ENCODE peak calls at places on chromosomes 4 and X, in eight cellular contexts. One of them, this sample, is unnamed.

GRCh38 chrX:1778817-1779216 is 164.0 kb downstream of the ASMT start:
- DNase-seq in heart left ventricle: no peak
- DNase-seq in body of pancreas: no peak
- DNase-seq in left ventricle myocardium inferior: no peak
- DNase-seq in Calu3: no peak
- DNase-seq in fibroblast of pulmonary artery: no peak
- DNase-seq in osteocyte: no peak
- DNase-seq in cardiac muscle cell: no peak
- DNase-seq in this sample: no peak

GRCh38 chr4:172983014-172983413 is 185.6 kb upstream of the GALNT7 start:
- DNase-seq in fibroblast of pulmonary artery: peak
- DNase-seq in osteocyte: no peak
- DNase-seq in cardiac muscle cell: no peak
- DNase-seq in body of pancreas: no peak
- DNase-seq in Calu3: no peak
- DNase-seq in left ventricle myocardium inferior: no peak
- DNase-seq in heart left ventricle: no peak
- DNase-seq in this sample: no peak

GRCh38 chrX:9638871-9639270 is 126.8 kb downstream of the GPR143 start:
- DNase-seq in heart left ventricle: no peak
- DNase-seq in body of pancreas: no peak
- DNase-seq in left ventricle myocardium inferior: no peak
- DNase-seq in Calu3: no peak
- DNase-seq in cardiac muscle cell: no peak
- DNase-seq in osteocyte: no peak
- DNase-seq in fibroblast of pulmonary artery: no peak
- DNase-seq in this sample: no peak

GRCh38 chr4:131026771-131027170 is 1930.8 kb downstream of the C4orf33 start:
- DNase-seq in cardiac muscle cell: no peak
- DNase-seq in fibroblast of pulmonary artery: no peak
- DNase-seq in body of pancreas: no peak
- DNase-seq in left ventricle myocardium inferior: no peak
- DNase-seq in heart left ventricle: no peak
- DNase-seq in Calu3: no peak
- DNase-seq in osteocyte: no peak
- DNase-seq in this sample: no peak

GRCh38 chrX:48897157-48897620 is 379 bp downstream of the TIMM17B start:
- DNase-seq in heart left ventricle: peak
- DNase-seq in left ventricle myocardium inferior: peak
- DNase-seq in osteocyte: peak
- DNase-seq in body of pancreas: peak
- DNase-seq in fibroblast of pulmonary artery: peak
- DNase-seq in Calu3: peak
- DNase-seq in cardiac muscle cell: peak
- DNase-seq in this sample: peak

GRCh38 chrX:3550871-3551270 is 162.6 kb downstream of the PRKX start:
- DNase-seq in body of pancreas: no peak
- DNase-seq in Calu3: no peak
- DNase-seq in osteocyte: no peak
- DNase-seq in fibroblast of pulmonary artery: no peak
- DNase-seq in heart left ventricle: no peak
- DNase-seq in left ventricle myocardium inferior: no peak
- DNase-seq in cardiac muscle cell: no peak
- DNase-seq in this sample: no peak

GRCh38 chrX:24020280-24020876 is 6.6 kb downstream of the KLHL15 start:
- DNase-seq in body of pancreas: no peak
- DNase-seq in left ventricle myocardium inferior: no peak
- DNase-seq in heart left ventricle: no peak
- DNase-seq in Calu3: no peak
- DNase-seq in cardiac muscle cell: no peak
- DNase-seq in fibroblast of pulmonary artery: peak
- DNase-seq in osteocyte: no peak
- DNase-seq in this sample: no peak

GRCh38 chr4:3785292-3785565 is 19.0 kb downstream of the ADRA2C start:
- DNase-seq in body of pancreas: no peak
- DNase-seq in Calu3: no peak
- DNase-seq in fibroblast of pulmonary artery: no peak
- DNase-seq in osteocyte: no peak
- DNase-seq in cardiac muscle cell: no peak
- DNase-seq in heart left ventricle: no peak
- DNase-seq in left ventricle myocardium inferior: no peak
- DNase-seq in this sample: no peak

GRCh38 chr4:155759372-155760252 is 791 bp downstream of the GUCY1B1 start:
- DNase-seq in cardiac muscle cell: peak
- DNase-seq in heart left ventricle: peak
- DNase-seq in left ventricle myocardium inferior: peak
- DNase-seq in fibroblast of pulmonary artery: peak
- DNase-seq in osteocyte: peak
- DNase-seq in Calu3: peak
- DNase-seq in body of pancreas: peak
- DNase-seq in this sample: peak

GRCh38 chr4:22720091-22720490 is 27.4 kb downstream of the GBA3 start:
- DNase-seq in fibroblast of pulmonary artery: no peak
- DNase-seq in cardiac muscle cell: no peak
- DNase-seq in body of pancreas: no peak
- DNase-seq in osteocyte: no peak
- DNase-seq in Calu3: no peak
- DNase-seq in left ventricle myocardium inferior: no peak
- DNase-seq in heart left ventricle: no peak
- DNase-seq in this sample: no peak

GRCh38 chrX:91434351-91435168 is at the start of gene PABPC5:
- DNase-seq in osteocyte: peak
- DNase-seq in Calu3: no peak
- DNase-seq in left ventricle myocardium inferior: peak
- DNase-seq in fibroblast of pulmonary artery: peak
- DNase-seq in cardiac muscle cell: peak
- DNase-seq in body of pancreas: peak
- DNase-seq in heart left ventricle: peak
- DNase-seq in this sample: peak

GRCh38 chrX:110060317-110060716 is 57.4 kb downstream of the TMEM164 start:
- DNase-seq in cardiac muscle cell: no peak
- DNase-seq in osteocyte: no peak
- DNase-seq in body of pancreas: no peak
- DNase-seq in fibroblast of pulmonary artery: no peak
- DNase-seq in heart left ventricle: no peak
- DNase-seq in left ventricle myocardium inferior: no peak
- DNase-seq in Calu3: no peak
- DNase-seq in this sample: no peak

GRCh38 chr4:158094413-158095110 is 78.3 kb downstream of the GASK1B start:
- DNase-seq in cardiac muscle cell: no peak
- DNase-seq in left ventricle myocardium inferior: no peak
- DNase-seq in body of pancreas: peak
- DNase-seq in osteocyte: no peak
- DNase-seq in Calu3: peak
- DNase-seq in heart left ventricle: no peak
- DNase-seq in fibroblast of pulmonary artery: peak
- DNase-seq in this sample: no peak

GRCh38 chrX:147884958-147885357 is 26.8 kb upstream of the FMR1 start:
- DNase-seq in cardiac muscle cell: no peak
- DNase-seq in Calu3: no peak
- DNase-seq in fibroblast of pulmonary artery: peak
- DNase-seq in left ventricle myocardium inferior: no peak
- DNase-seq in heart left ventricle: no peak
- DNase-seq in osteocyte: no peak
- DNase-seq in body of pancreas: no peak
- DNase-seq in this sample: no peak

GRCh38 chr4:55444822-55445221 is 49.1 kb downstream of the TMEM165 start:
- DNase-seq in cardiac muscle cell: peak
- DNase-seq in fibroblast of pulmonary artery: peak
- DNase-seq in body of pancreas: peak
- DNase-seq in osteocyte: no peak
- DNase-seq in left ventricle myocardium inferior: no peak
- DNase-seq in Calu3: no peak
- DNase-seq in heart left ventricle: no peak
- DNase-seq in this sample: no peak

GRCh38 chr4:112978691-112979472 is 70.6 kb upstream of the ANK2 start:
- DNase-seq in heart left ventricle: no peak
- DNase-seq in Calu3: no peak
- DNase-seq in left ventricle myocardium inferior: no peak
- DNase-seq in osteocyte: no peak
- DNase-seq in body of pancreas: no peak
- DNase-seq in fibroblast of pulmonary artery: peak
- DNase-seq in cardiac muscle cell: no peak
- DNase-seq in this sample: no peak

GRCh38 chr4:89640620-89641366 is 196.2 kb downstream of the SNCA start:
- DNase-seq in heart left ventricle: peak
- DNase-seq in cardiac muscle cell: peak
- DNase-seq in osteocyte: no peak
- DNase-seq in left ventricle myocardium inferior: peak
- DNase-seq in body of pancreas: peak
- DNase-seq in Calu3: peak
- DNase-seq in fibroblast of pulmonary artery: peak
- DNase-seq in this sample: no peak

GRCh38 chr4:6716958-6717655 is 1.1 kb downstream of the BLOC1S4 start:
- DNase-seq in fibroblast of pulmonary artery: no peak
- DNase-seq in body of pancreas: no peak
- DNase-seq in left ventricle myocardium inferior: no peak
- DNase-seq in Calu3: no peak
- DNase-seq in heart left ventricle: no peak
- DNase-seq in cardiac muscle cell: no peak
- DNase-seq in osteocyte: no peak
- DNase-seq in this sample: no peak

DNA sequence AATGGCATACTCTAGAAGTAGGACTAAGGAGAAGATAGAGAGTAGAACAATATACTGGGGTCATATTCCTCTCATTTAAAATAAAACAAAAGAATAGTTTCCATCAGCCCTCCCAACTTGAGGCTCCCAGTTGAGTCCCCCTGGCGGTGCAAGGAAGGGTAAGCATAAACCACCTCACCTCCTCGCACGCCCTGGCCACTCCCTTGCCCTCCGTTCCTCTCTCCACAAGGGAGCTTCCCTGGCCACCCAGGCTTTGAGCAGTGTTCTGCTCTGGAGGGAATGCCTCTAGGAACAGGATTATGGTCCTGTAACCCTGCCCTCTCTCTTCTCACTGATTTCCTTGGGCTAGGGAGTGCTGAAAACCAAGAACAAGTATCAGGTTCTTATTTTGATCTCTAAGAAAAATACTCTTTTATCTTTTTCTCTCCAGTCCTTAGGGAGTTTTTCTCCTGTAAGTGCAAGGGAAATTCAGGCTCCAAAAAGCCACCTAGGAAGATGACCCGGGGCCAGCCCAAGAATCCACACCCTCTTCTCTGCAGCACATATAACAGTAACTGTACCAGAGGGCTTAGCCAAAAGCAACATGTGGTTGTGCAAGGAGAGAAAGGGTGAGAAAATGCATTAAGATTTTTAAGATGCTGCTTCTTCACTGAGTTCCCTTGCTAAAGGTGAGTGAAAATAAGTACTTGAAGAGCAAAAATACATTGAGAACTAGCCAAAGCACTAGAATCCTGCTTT is 69.9 kb downstream of the USP38 start:
- DNase-seq in heart left ventricle: no peak
- DNase-seq in left ventricle myocardium inferior: no peak
- DNase-seq in body of pancreas: no peak
- DNase-seq in osteocyte: no peak
- DNase-seq in fibroblast of pulmonary artery: no peak
- DNase-seq in Calu3: no peak
- DNase-seq in cardiac muscle cell: no peak
- DNase-seq in this sample: no peak
- TF ChIP-seq CTCF in heart left ventricle: no peak
- TF ChIP-seq CTCF in left ventricle myocardium inferior: no peak
- TF ChIP-seq CTCF in body of pancreas: no peak
- TF ChIP-seq CTCF in osteocyte: no peak
- TF ChIP-seq CTCF in fibroblast of pulmonary artery: no peak
- TF ChIP-seq CTCF in Calu3: no peak
- TF ChIP-seq CTCF in cardiac muscle cell: no peak
- TF ChIP-seq CTCF in this sample: no peak

GRCh38 chr4:11634283-11634682 is 205.6 kb upstream of the HS3ST1 start:
- DNase-seq in fibroblast of pulmonary artery: no peak
- DNase-seq in osteocyte: no peak
- DNase-seq in Calu3: peak
- DNase-seq in body of pancreas: no peak
- DNase-seq in cardiac muscle cell: no peak
- DNase-seq in heart left ventricle: no peak
- DNase-seq in left ventricle myocardium inferior: no peak
- DNase-seq in this sample: no peak
- TF ChIP-seq CTCF in fibroblast of pulmonary artery: no peak
- TF ChIP-seq CTCF in osteocyte: no peak
- TF ChIP-seq CTCF in Calu3: no peak
- TF ChIP-seq CTCF in body of pancreas: no peak
- TF ChIP-seq CTCF in cardiac muscle cell: no peak
- TF ChIP-seq CTCF in heart left ventricle: no peak
- TF ChIP-seq CTCF in left ventricle myocardium inferior: no peak
- TF ChIP-seq CTCF in this sample: no peak

DNA sequence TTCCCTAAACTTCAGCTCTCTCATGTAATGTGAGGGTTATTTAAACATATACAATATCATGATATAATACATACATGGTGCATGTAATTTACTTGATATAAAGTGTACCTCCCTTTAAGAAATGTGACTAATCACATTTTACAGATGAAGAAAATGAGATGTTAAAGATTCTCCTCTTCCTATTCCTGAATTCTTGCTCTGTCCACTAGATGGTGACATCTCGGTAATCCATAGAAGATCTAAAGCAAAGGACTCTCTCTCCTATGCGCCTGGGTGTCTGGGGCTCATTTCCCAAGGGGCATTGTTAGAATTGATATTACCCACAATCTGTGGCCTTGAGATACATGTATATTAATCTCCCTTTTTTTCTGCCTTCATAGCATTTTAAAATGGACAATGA is 804.9 kb downstream of the RAB28 start:
- DNase-seq in fibroblast of pulmonary artery: peak
- DNase-seq in osteocyte: no peak
- DNase-seq in Calu3: no peak
- DNase-seq in left ventricle myocardium inferior: no peak
- DNase-seq in heart left ventricle: no peak
- DNase-seq in body of pancreas: no peak
- DNase-seq in cardiac muscle cell: peak
- DNase-seq in this sample: no peak
- TF ChIP-seq CTCF in fibroblast of pulmonary artery: peak
- TF ChIP-seq CTCF in osteocyte: no peak
- TF ChIP-seq CTCF in Calu3: peak
- TF ChIP-seq CTCF in left ventricle myocardium inferior: peak
- TF ChIP-seq CTCF in heart left ventricle: peak
- TF ChIP-seq CTCF in body of pancreas: no peak
- TF ChIP-seq CTCF in cardiac muscle cell: peak
- TF ChIP-seq CTCF in this sample: no peak

GRCh38 chrX:11406109-11406755 is 113.0 kb downstream of the AMELX start:
- DNase-seq in cardiac muscle cell: no peak
- DNase-seq in Calu3: no peak
- DNase-seq in heart left ventricle: no peak
- DNase-seq in body of pancreas: no peak
- DNase-seq in left ventricle myocardium inferior: no peak
- DNase-seq in fibroblast of pulmonary artery: no peak
- DNase-seq in osteocyte: no peak
- DNase-seq in this sample: no peak

GRCh38 chrX:11408783-11409182 is 115.6 kb downstream of the AMELX start:
- DNase-seq in cardiac muscle cell: no peak
- DNase-seq in fibroblast of pulmonary artery: no peak
- DNase-seq in Calu3: no peak
- DNase-seq in heart left ventricle: no peak
- DNase-seq in body of pancreas: no peak
- DNase-seq in osteocyte: no peak
- DNase-seq in left ventricle myocardium inferior: no peak
- DNase-seq in this sample: no peak

GRCh38 chrX:11409957-11410356 is 116.7 kb downstream of the AMELX start:
- DNase-seq in heart left ventricle: no peak
- DNase-seq in left ventricle myocardium inferior: no peak
- DNase-seq in body of pancreas: no peak
- DNase-seq in fibroblast of pulmonary artery: no peak
- DNase-seq in osteocyte: no peak
- DNase-seq in cardiac muscle cell: no peak
- DNase-seq in Calu3: no peak
- DNase-seq in this sample: no peak

GRCh38 chrX:11408111-11408405 is 114.8 kb downstream of the AMELX start:
- DNase-seq in left ventricle myocardium inferior: no peak
- DNase-seq in cardiac muscle cell: no peak
- DNase-seq in fibroblast of pulmonary artery: no peak
- DNase-seq in heart left ventricle: no peak
- DNase-seq in osteocyte: no peak
- DNase-seq in Calu3: no peak
- DNase-seq in body of pancreas: no peak
- DNase-seq in this sample: no peak

GRCh38 chrX:11407331-11408110 is 114.3 kb downstream of the AMELX start:
- DNase-seq in left ventricle myocardium inferior: no peak
- DNase-seq in fibroblast of pulmonary artery: no peak
- DNase-seq in cardiac muscle cell: no peak
- DNase-seq in Calu3: no peak
- DNase-seq in body of pancreas: no peak
- DNase-seq in osteocyte: no peak
- DNase-seq in heart left ventricle: no peak
- DNase-seq in this sample: no peak
- TF ChIP-seq CTCF in left ventricle myocardium inferior: no peak
- TF ChIP-seq CTCF in fibroblast of pulmonary artery: no peak
- TF ChIP-seq CTCF in cardiac muscle cell: no peak
- TF ChIP-seq CTCF in Calu3: no peak
- TF ChIP-seq CTCF in body of pancreas: no peak
- TF ChIP-seq CTCF in osteocyte: no peak
- TF ChIP-seq CTCF in heart left ventricle: no peak
- TF ChIP-seq CTCF in this sample: no peak